ENCODE peak calls at places on chromosome 3, in four cellular contexts. I, C, L and X are unnamed samples.

GRCh38 chr3:27561591-27561990 is 77.4 kb upstream of the SLC4A7 start:
- DNase-seq in I (no peak), L (no peak), C (no peak), X (no peak)

GRCh38 chr3:66692108-66692750 is 191.4 kb upstream of the LRIG1 start:
- DNase-seq in L (no peak), C (no peak), I (no peak), X (peak; percentile 46)

GRCh38 chr3:184160456-184160855 is 5.3 kb downstream of the DVL3 start:
- DNase-seq in L (peak; percentile 72), I (no peak), C (peak; percentile 90), X (no peak)

GRCh38 chr3:128423525-128424147 is 43.1 kb downstream of the DNAJB8 start:
- DNase-seq in C (no peak), L (no peak), I (no peak), X (no peak)

GRCh38 chr3:27521179-27521871 is 37.1 kb upstream of the SLC4A7 start:
- DNase-seq in L (peak; percentile 90), C (peak; percentile 89), I (no peak), X (no peak)

GRCh38 chr3:172002512-172003078 is 36.8 kb upstream of the FNDC3B start:
- DNase-seq in C (no peak), L (no peak), I (no peak), X (no peak)

GRCh38 chr3:126051741-126052140 is 32.2 kb downstream of the SLC41A3 start:
- DNase-seq in I (no peak), L (no peak), C (no peak), X (no peak)

GRCh38 chr3:150956376-150956775 is 16.2 kb downstream of the CLRN1 start:
- DNase-seq in L (peak; percentile 50), C (peak; percentile 12), I (no peak), X (no peak)

GRCh38 chr3:61955483-61955882 is 394.1 kb downstream of the PTPRG start:
- DNase-seq in L (no peak), I (no peak), C (no peak), X (no peak)

GRCh38 chr3:72113564-72113963 is 328.6 kb upstream of the PROK2 start:
- DNase-seq in L (no peak), C (no peak), I (no peak), X (no peak)

GRCh38 chr3:16723994-16724393 is 118.8 kb upstream of the DAZL start:
- DNase-seq in I (no peak), L (peak; percentile 62), C (peak; percentile 62), X (no peak)
- TF ChIP-seq CTCF in I (peak; percentile 17), L (peak; percentile 38), C (peak; percentile 60), X (no peak)

GRCh38 chr3:4763604-4764247 is 215.5 kb upstream of the BHLHE40 start:
- DNase-seq in L (no peak), C (no peak), I (no peak), X (no peak)

GRCh38 chr3:4768021-4768420 is 211.2 kb upstream of the BHLHE40 start:
- DNase-seq in I (no peak), C (no peak), L (no peak), X (no peak)

GRCh38 chr3:4766263-4766662 is 213.0 kb upstream of the BHLHE40 start:
- DNase-seq in C (no peak), L (no peak), I (no peak), X (no peak)

GRCh38 chr3:4766716-4767499 is 212.3 kb upstream of the BHLHE40 start:
- DNase-seq in L (no peak), C (no peak), I (no peak), X (no peak)

GRCh38 chr3:4765212-4765611 is 214.0 kb upstream of the BHLHE40 start:
- DNase-seq in L (no peak), I (no peak), C (no peak), X (no peak)
- H3K36me3 ChIP-seq in L (peaks cover 10% of the 10 kb centered on the region), I (no peaks in the 10 kb centered on the region), C (no peaks in the 10 kb centered on the region), X (no peaks in the 10 kb centered on the region)

GRCh38 chr3:169241575-169241927 is 422.0 kb downstream of the MECOM start:
- DNase-seq in C (no peak), L (no peak), I (no peak), X (no peak)
- H3K4me3 ChIP-seq in C (peak overlapping the region; percentile 59), L (no peak overlapping the region), I (peak overlapping the region; percentile 58), X (no peak overlapping the region)

GRCh38 chr3:16767006-16767405 is 117.7 kb upstream of the PLCL2 start:
- DNase-seq in L (peak; percentile 9), C (no peak), I (no peak), X (no peak)
- TF ChIP-seq CTCF in L (no peak), C (no peak), I (no peak), X (no peak)